ENCODE peak calls at places on chromosomes 5 and 9, in six cellular contexts. X, W, B, V, Q and Z are unnamed samples.

GRCh38 chr5:54307583-54307982 is 2.8 kb downstream of the ARL15 start:
- DNase-seq in X (no peak), Q (no peak), B (no peak), V (no peak), W (no peak), Z (no peak)

GRCh38 chr5:24177821-24178220 is 467.0 kb downstream of the CDH10 start:
- DNase-seq in X (no peak), V (no peak), B (no peak), Q (no peak), W (no peak), Z (no peak)

GRCh38 chr5:77631166-77631582 is 7.3 kb downstream of the OTP start:
- DNase-seq in X (no peak), V (peak; percentile 21), W (no peak), Q (no peak), B (no peak), Z (no peak)

GRCh38 chr5:173707392-173707791 is 90.9 kb upstream of the BOD1 start:
- DNase-seq in Q (no peak), B (peak; percentile 10), X (no peak), W (no peak), V (peak; percentile 84), Z (no peak)

GRCh38 chr5:129046151-129046550 is 48.4 kb upstream of the ISOC1 start:
- DNase-seq in W (no peak), X (no peak), Q (no peak), V (no peak), B (no peak), Z (no peak)

GRCh38 chr5:96256795-96257470 is 176.1 kb downstream of the PCSK1 start:
- DNase-seq in B (no peak), X (peak; percentile 31), Q (peak; percentile 49), W (no peak), V (peak; percentile 59), Z (no peak)

GRCh38 chr9:111298831-111299603 is 31.0 kb downstream of the OR2K2 start:
- DNase-seq in B (peak; percentile 24), W (no peak), Q (peak; percentile 46), V (peak; percentile 42), X (peak; percentile 11), Z (no peak)

GRCh38 chr5:93587919-93588585 is 5.0 kb downstream of the NR2F1 start:
- DNase-seq in B (no peak), X (no peak), W (no peak), V (peak; percentile 27), Q (no peak), Z (peak; percentile 84)

GRCh38 chr9:133141833-133142594 is 21.0 kb upstream of the RALGDS start:
- DNase-seq in B (peak; percentile 36), W (peak; percentile 88), X (peak; percentile 61), V (peak; percentile 87), Q (no peak), Z (no peak)

GRCh38 chr5:42021119-42021518 is 96.0 kb downstream of the FBXO4 start:
- DNase-seq in W (no peak), V (no peak), Q (no peak), B (no peak), X (no peak), Z (no peak)

GRCh38 chr5:56649569-56649968 is 165.8 kb upstream of the MAP3K1 start:
- DNase-seq in V (peak; percentile 62), Q (no peak), B (no peak), X (no peak), W (no peak), Z (no peak)

GRCh38 chr9:35673132-35673997 is at the start of gene CA9:
- DNase-seq in X (peak; percentile 49), W (peak; percentile 95), Q (no peak), V (no peak), B (no peak), Z (no peak)

GRCh38 chr9:126589349-126589748 is 24.4 kb upstream of the LMX1B start:
- DNase-seq in W (no peak), X (no peak), V (no peak), Q (no peak), B (no peak), Z (no peak)

GRCh38 chr5:156694556-156694955 is 155.5 kb upstream of the PPP1R2B start:
- DNase-seq in B (no peak), V (peak; percentile 5), Q (no peak), W (no peak), X (no peak), Z (no peak)

GRCh38 chr9:94921072-94921471 is 194.6 kb downstream of the AOPEP start:
- DNase-seq in Q (no peak), W (no peak), B (no peak), X (no peak), V (no peak), Z (no peak)

GRCh38 chr9:130461218-130461630 is 16.5 kb downstream of the ASS1 start:
- DNase-seq in W (peak; percentile 73), V (peak; percentile 87), X (peak; percentile 63), Q (no peak), B (peak; percentile 28), Z (no peak)

GRCh38 chr5:158616707-158617106 is 483.0 kb downstream of the EBF1 start:
- DNase-seq in Q (no peak), W (no peak), B (no peak), X (no peak), V (no peak), Z (no peak)

DNA sequence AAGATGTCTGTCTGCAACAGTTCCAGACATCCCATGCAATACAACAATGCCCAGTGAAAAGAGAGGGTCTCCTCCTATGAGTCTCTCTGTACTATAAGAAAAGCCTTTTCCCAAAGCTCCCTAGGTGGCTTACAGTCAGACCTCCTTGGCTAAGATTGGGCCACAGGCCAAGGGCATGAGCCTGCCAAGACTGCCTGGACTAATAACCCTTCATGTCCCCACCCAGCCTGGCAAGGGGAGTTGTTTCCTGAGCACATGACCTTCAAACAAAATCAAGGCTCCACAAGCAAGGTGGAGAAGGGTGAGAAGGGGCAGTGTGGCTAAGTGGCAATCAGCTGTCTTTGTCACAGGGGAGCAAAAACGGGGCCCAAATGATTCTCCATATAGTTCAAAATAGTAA is 75.6 kb upstream of the ZSWIM6 start:
- DNase-seq in Q (no peak), V (no peak), X (peak; percentile 85), W (peak; percentile 98), B (peak; percentile 15), Z (no peak)
- TF ChIP-seq POLR2AphosphoS5 in Q (no peak), V (no peak), X (no peak), W (peak; percentile 84), B (no peak), Z (no peak)

DNA sequence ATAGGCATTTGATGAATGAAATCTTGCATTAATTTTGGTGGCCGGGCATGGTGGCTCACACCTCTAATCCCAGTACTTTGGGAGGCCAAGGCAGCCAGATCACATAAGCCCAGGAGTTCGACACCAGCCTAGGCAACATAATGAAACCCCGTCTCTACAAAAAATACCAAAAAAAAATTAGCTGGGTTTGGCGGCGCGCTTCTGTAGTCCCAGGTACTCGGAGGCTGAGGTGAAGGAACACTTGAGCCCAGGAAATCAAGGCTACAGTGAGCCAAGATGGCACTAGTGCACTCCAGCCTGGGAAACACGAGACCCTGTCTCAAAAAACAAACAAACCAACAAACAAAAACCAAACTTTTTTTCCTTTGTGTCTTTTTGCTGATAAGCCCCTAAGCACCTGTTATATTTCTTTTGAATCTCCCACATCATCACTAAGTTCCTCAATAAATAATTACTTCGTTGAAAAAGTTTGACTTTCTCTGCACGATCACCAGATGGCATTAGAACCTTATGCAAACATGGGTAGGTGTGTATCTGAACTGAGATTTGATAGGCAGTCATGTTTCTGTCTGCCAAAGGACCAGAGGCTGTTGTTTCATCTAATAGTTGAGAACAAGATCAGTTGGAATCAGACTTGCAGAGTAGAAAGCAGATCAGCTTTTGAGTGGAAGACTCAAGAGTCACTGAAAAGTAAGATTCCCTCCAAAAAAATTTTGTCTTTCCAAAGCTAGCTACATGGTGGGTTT is 5.5 kb upstream of the MATR3 start:
- DNase-seq in B (no peak), Q (no peak), X (no peak), W (no peak), V (no peak), Z (peak; percentile 60)
- TF ChIP-seq POLR2AphosphoS5 in B (peak; percentile 75), Q (no peak), X (no peak), W (peak; percentile 20), V (no peak), Z (no peak)

DNA sequence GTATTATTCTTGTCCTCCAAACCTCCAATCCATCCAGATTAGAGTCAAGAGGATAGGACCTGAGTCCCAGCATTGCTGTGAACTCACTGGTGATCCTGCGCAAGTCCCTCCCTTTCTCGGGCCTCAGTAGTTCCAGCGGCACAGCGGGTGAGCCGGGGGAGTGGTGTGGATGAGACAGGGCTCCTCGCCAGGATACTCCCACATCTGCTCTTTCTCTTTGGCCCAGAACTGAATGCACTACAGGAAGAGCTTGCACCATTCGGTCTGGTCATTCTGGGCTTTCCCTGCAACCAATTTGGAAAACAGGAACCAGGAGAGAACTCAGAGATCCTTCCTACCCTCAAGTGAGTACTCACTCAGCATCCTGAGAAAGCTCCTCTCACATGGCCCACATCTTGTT is 6.3 kb downstream of the GPX3 start:
- DNase-seq in W (no peak), X (no peak), Q (no peak), V (no peak), B (no peak), Z (no peak)
- TF ChIP-seq POLR2AphosphoS5 in W (peak; percentile 6), X (no peak), Q (no peak), V (no peak), B (no peak), Z (peak; percentile 50)

DNA sequence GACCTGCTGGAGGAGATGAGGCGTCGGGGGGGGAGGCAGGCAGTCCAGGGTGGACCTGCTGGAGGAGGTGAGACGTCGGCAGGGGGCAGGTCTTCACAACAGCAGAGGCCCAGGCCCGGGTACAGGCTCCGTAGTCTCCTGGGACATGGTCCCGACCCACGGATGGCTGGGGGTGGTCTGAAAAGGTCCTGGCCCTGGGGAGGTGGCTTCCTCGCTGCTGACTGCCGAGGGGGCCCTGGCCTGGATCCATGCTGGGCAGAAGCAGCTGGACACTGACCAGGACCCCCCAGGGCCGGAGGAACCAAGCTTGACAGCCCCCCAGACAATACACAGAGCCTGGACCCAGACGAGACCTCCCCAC is 8.5 kb downstream of the EGFL7 start:
- DNase-seq in B (no peak), W (no peak), X (no peak), Q (no peak), V (no peak), Z (no peak)
- TF ChIP-seq POLR2AphosphoS5 in B (no peak), W (no peak), X (no peak), Q (peak; percentile 39), V (no peak), Z (no peak)

GRCh38 chr5:142770650-142771609 is 753 bp downstream of the ARHGAP26 start:
- DNase-seq in V (peak; percentile 75), B (peak; percentile 45), Q (no peak), W (peak; percentile 64), X (peak; percentile 62), Z (peak; percentile 93)
- TF ChIP-seq POLR2AphosphoS5 in V (no peak), B (no peak), Q (no peak), W (peak; percentile 59), X (no peak), Z (peak; percentile 57)

DNA sequence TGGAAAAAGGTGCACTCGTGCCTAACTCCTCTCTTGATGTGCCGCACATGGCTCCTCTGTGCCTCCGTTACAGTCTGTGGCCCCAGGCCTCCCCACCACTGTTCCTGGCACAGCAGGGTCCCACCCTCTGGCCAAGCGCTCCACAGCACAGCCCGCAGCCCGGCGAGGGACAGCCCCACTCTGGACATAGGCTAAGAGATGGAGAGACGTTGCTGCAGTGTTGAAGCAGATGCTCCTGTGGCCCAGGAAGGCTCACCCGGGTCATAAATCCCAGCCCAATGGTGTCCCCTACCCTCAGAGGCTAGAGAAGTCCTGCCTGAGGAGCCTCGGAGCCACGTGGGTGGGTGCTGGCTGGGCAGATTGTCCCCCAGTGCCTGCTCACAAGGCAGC is 41.9 kb downstream of the C5orf15 start:
- DNase-seq in X (no peak), W (no peak), B (no peak), Q (no peak), V (no peak), Z (no peak)
- TF ChIP-seq POLR2AphosphoS5 in X (no peak), W (no peak), B (no peak), Q (no peak), V (no peak), Z (no peak)